ENCODE peak calls at places on chromosome 16, in five cellular contexts. U is fibroblast of lung, D is lower leg skin, C is PC-3, S is HFF-Myc. B is an unnamed sample.

GRCh38 chr16:3444032-3444388 is 530 bp downstream of the NAA60 start:
- DNase-seq in S (no peak), D (no peak), U (peak), C (no peak), B (peak)

GRCh38 chr16:54462151-54462651 is 175.6 kb upstream of the IRX3 start:
- DNase-seq in D (no peak), C (no peak), U (no peak), S (no peak), B (no peak)

GRCh38 chr16:90005956-90006663 is 13.1 kb downstream of the DBNDD1 start:
- DNase-seq in S (no peak), C (no peak), D (no peak), U (no peak), B (no peak)

GRCh38 chr16:84687715-84688114 is 12.1 kb upstream of the USP10 start:
- DNase-seq in C (peak), D (no peak), U (peak), S (no peak), B (peak)

GRCh38 chr16:278863-279366 is 1.5 kb upstream of the ARHGDIG start:
- DNase-seq in U (peak), D (no peak), S (peak), C (peak), B (peak)

GRCh38 chr16:51408357-51408756 is 257.3 kb upstream of the SALL1 start:
- DNase-seq in C (peak), D (no peak), S (no peak), U (peak), B (peak)

GRCh38 chr16:1428511-1428910 is 2.4 kb upstream of the PERCC1 start:
- DNase-seq in U (no peak), S (no peak), C (no peak), D (no peak), B (no peak)

GRCh38 chr16:70018254-70018653 is 67.1 kb downstream of the CLEC18A start:
- DNase-seq in S (peak), D (no peak), C (peak), U (no peak), B (peak)

GRCh38 chr16:56477096-56477878 is 25.9 kb downstream of the OGFOD1 start:
- DNase-seq in D (no peak), U (peak), S (peak), C (peak), B (peak)

GRCh38 chr16:11783319-11784047 is 13.6 kb downstream of the ZC3H7A start:
- DNase-seq in U (peak), S (no peak), D (no peak), C (peak), B (peak)

GRCh38 chr16:25134306-25134705 is 22.8 kb downstream of the LCMT1 start:
- DNase-seq in S (no peak), C (no peak), D (no peak), U (no peak), B (no peak)

GRCh38 chr16:79754081-79754872 is 153.7 kb upstream of the MAF start:
- DNase-seq in S (no peak), C (no peak), U (no peak), D (no peak), B (no peak)

GRCh38 chr16:69494993-69495392 is 70.6 kb downstream of the CYB5B start:
- DNase-seq in U (peak), C (peak), D (no peak), S (no peak), B (no peak)

GRCh38 chr16:16111639-16112038 is 111.7 kb downstream of the ABCC6 start:
- DNase-seq in S (no peak), C (no peak), U (no peak), D (no peak), B (no peak)

GRCh38 chr16:20744922-20745440 is 3.4 kb upstream of the THUMPD1 start:
- DNase-seq in U (no peak), D (no peak), S (no peak), C (no peak), B (no peak)

GRCh38 chr16:69428652-69429051 is 4.2 kb downstream of the CYB5B start:
- DNase-seq in U (no peak), C (no peak), S (no peak), D (no peak), B (no peak)

GRCh38 chr16:58402796-58403195 is 10.5 kb downstream of the GINS3 start:
- DNase-seq in D (no peak), U (no peak), S (no peak), C (no peak), B (no peak)

GRCh38 chr16:85157813-85158701 is 45.8 kb upstream of the CIBAR2 start:
- DNase-seq in D (no peak), U (no peak), C (no peak), S (no peak), B (no peak)

GRCh38 chr16:54927125-54928015 is 3.3 kb upstream of the IRX5 start:
- DNase-seq in S (no peak), D (no peak), C (no peak), U (no peak), B (no peak)

GRCh38 chr16:88616736-88617135 is 21.6 kb upstream of the IL17C start:
- DNase-seq in S (no peak), C (no peak), U (no peak), D (no peak), B (no peak)

GRCh38 chr16:4572715-4573114 is 16.6 kb downstream of the C16orf96 start:
- DNase-seq in C (no peak), U (peak), S (no peak), D (no peak), B (no peak)

GRCh38 chr16:85615014-85615851 is 2.1 kb downstream of the GSE1 start:
- DNase-seq in U (no peak), S (no peak), D (peak), C (peak), B (peak)

GRCh38 chr16:4345439-4346204 is 5.5 kb downstream of the PAM16 start:
- DNase-seq in C (no peak), U (no peak), S (no peak), D (no peak), B (peak)

GRCh38 chr16:11084484-11085024 is 140.2 kb downstream of the CLEC16A start:
- DNase-seq in U (peak), D (no peak), S (peak), C (peak), B (no peak)

GRCh38 chr16:1077877-1078578 is 5.5 kb downstream of the SSTR5 start:
- DNase-seq in D (no peak), C (no peak), S (no peak), U (no peak), B (no peak)

GRCh38 chr16:84518804-84519341 is 14.4 kb upstream of the MEAK7 start:
- DNase-seq in C (no peak), D (no peak), S (no peak), U (no peak), B (no peak)

GRCh38 chr16:28309811-28310311 is 17.5 kb downstream of the SBK1 start:
- DNase-seq in U (no peak), D (no peak), C (no peak), S (no peak), B (no peak)

GRCh38 chr16:15515992-15516391 is 81.6 kb downstream of the BMERB1 start:
- DNase-seq in D (no peak), S (no peak), C (no peak), U (no peak), B (no peak)

GRCh38 chr16:56862776-56863175 is 2.2 kb upstream of the SLC12A3 start:
- DNase-seq in C (no peak), S (no peak), U (no peak), D (no peak), B (no peak)

GRCh38 chr16:80299416-80299815 is 241.4 kb upstream of the DYNLRB2 start:
- DNase-seq in C (no peak), U (peak), S (no peak), D (no peak), B (no peak)

GRCh38 chr16:839643-840408 is 39.3 kb upstream of the GNG13 start:
- DNase-seq in U (no peak), C (no peak), S (no peak), D (no peak), B (no peak)

GRCh38 chr16:47142469-47143328 is 1.0 kb downstream of the NETO2 start:
- DNase-seq in C (peak), S (no peak), D (no peak), U (peak), B (peak)

GRCh38 chr16:46695937-46696336 is 6.5 kb downstream of the ORC6 start:
- DNase-seq in C (no peak), D (no peak), U (no peak), S (no peak), B (no peak)

GRCh38 chr16:65005696-65006095 is 116.2 kb downstream of the CDH11 start:
- DNase-seq in C (no peak), D (no peak), U (no peak), S (no peak), B (peak)

GRCh38 chr16:81204794-81205680 is 33.5 kb upstream of the BCO1 start:
- DNase-seq in U (peak), D (no peak), S (no peak), C (peak), B (peak)

GRCh38 chr16:67396159-67396774 is 3.0 kb upstream of the TPPP3 start:
- DNase-seq in D (peak), C (peak), U (peak), S (peak), B (peak)
- H3K4me3 ChIP-seq in D (no peak), C (no peak), U (no peak), S (no peak), B (no peak)

GRCh38 chr16:74325331-74325730 is 28.7 kb downstream of the PSMD7 start:
- DNase-seq in D (no peak), C (no peak), U (no peak), S (no peak), B (no peak)
- TF ChIP-seq CTCF in D (no peak), C (no peak), U (no peak), S (no peak), B (no peak)

GRCh38 chr16:77677129-77677528 is 45.2 kb upstream of the NUDT7 start:
- DNase-seq in S (no peak), U (peak), C (no peak), D (no peak), B (peak)
- H3K4me3 ChIP-seq in S (no peak), U (no peak), C (no peak), D (no peak), B (no peak)

DNA sequence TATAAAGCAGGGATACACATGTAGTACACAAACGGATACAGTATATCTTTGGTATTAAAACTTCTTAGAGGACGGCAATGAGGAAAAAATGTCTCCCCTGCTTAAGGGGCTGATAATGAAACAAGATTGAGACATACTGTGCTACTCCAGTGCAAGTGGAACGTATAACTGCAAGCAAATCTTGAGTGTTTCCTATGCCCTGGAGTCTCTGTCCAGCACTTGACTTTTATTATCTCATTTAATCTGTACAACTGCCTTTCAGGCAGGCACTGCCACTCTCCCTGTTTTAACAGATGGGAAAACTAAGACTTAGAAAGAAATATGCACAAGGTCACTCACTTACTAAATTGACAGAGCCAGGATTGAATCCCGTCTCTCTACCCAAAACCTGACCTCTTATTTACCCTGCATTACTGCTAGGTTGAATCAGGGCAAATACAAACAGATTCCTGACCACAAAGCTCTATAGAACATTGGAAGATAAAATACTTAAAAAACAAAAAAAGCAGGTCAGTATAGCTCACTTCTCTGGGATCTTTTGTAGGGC is 28.7 kb downstream of the TMC5 start:
- DNase-seq in C (peak), D (no peak), S (no peak), U (no peak), B (no peak)
- TF ChIP-seq CTCF in C (no peak), D (no peak), S (no peak), U (no peak), B (no peak)

B was measured in bronchial epithelial cell.